ENCODE peak calls at places on chromosomes 12 and 14, in eight cellular contexts. I, W, O, E, M, C, N and F are unnamed samples.

GRCh38 chr12:57106021-57106708 is 5.0 kb downstream of the STAT6 start:
- DNase-seq in C (no peak), W (no peak), O (no peak), I (no peak), M (no peak), E (no peak), N (no peak), F (no peak)

GRCh38 chr12:108425238-108425795 is 86.2 kb upstream of the CMKLR1 start:
- DNase-seq in I (no peak), C (no peak), E (peak), W (peak), O (no peak), N (no peak), M (no peak), F (no peak)

GRCh38 chr12:118645219-118645618 is 268.9 kb downstream of the SUDS3 start:
- DNase-seq in M (no peak), E (no peak), O (peak), W (peak), I (peak), C (no peak), N (no peak), F (no peak)

GRCh38 chr12:58455146-58455545 is 465.2 kb downstream of the LRIG3 start:
- DNase-seq in O (peak), I (no peak), E (peak), N (no peak), W (no peak), C (no peak), M (no peak), F (no peak)

GRCh38 chr14:59020382-59020781 is 168.1 kb upstream of the DAAM1 start:
- DNase-seq in W (no peak), O (peak), E (peak), I (no peak), N (no peak), M (peak), C (no peak), F (no peak)

GRCh38 chr12:79844693-79845092 is 90.2 kb downstream of the PPP1R12A start:
- DNase-seq in N (no peak), I (no peak), W (peak), E (peak), C (no peak), O (peak), M (no peak), F (no peak)

GRCh38 chr12:93827669-93828068 is 150.5 kb downstream of the CRADD start:
- DNase-seq in N (no peak), W (no peak), M (no peak), E (no peak), I (no peak), O (no peak), C (no peak), F (no peak)

GRCh38 chr12:84408936-84409335 is 503.7 kb downstream of the SLC6A15 start:
- DNase-seq in C (no peak), W (no peak), E (peak), I (no peak), O (peak), N (no peak), M (no peak), F (no peak)

GRCh38 chr12:38689704-38690103 is 215.7 kb downstream of the CPNE8 start:
- DNase-seq in O (no peak), W (no peak), N (no peak), E (peak), I (no peak), M (no peak), C (no peak), F (no peak)

GRCh38 chr12:29004066-29004935 is 144.8 kb upstream of the FAR2 start:
- DNase-seq in E (no peak), N (no peak), O (no peak), C (no peak), W (no peak), I (no peak), M (no peak), F (no peak)

GRCh38 chr12:49008943-49009342 is 9.6 kb downstream of the PRKAG1 start:
- DNase-seq in W (no peak), N (no peak), O (no peak), C (no peak), I (no peak), M (no peak), E (no peak), F (no peak)

GRCh38 chr14:88616697-88617096 is 53.9 kb downstream of the ZC3H14 start:
- DNase-seq in N (no peak), O (no peak), W (no peak), M (no peak), I (no peak), E (no peak), C (no peak), F (no peak)

GRCh38 chr14:68795602-68796417 is 2.9 kb upstream of the ZFP36L1 start:
- DNase-seq in C (no peak), O (peak), N (peak), M (peak), E (peak), I (peak), W (peak), F (no peak)

GRCh38 chr14:91352101-91352500 is 65.5 kb downstream of the CCDC88C start:
- DNase-seq in N (no peak), C (no peak), M (no peak), W (peak), O (peak), I (no peak), E (peak), F (no peak)